ENCODE peak calls at places on chromosomes 7 and 10, in nine cellular contexts. S is A673, C is transverse colon, O is chondrocyte, Q is RWPE1, R is mucosa of descending colon, G is upper lobe of left lung, Z is lower lobe of right lung, I is Calu3. F is an unnamed sample.

GRCh38 chr10:125208854-125209545 is 48.6 kb upstream of the CTBP2 start:
- DNase-seq in S (peak; percentile 16), C (no peak), O (no peak), Q (no peak), R (no peak), G (no peak), Z (no peak), I (no peak), F (no peak)

GRCh38 chr7:40640566-40640965 is 505.8 kb downstream of the SUGCT start:
- DNase-seq in S (no peak), C (no peak), O (no peak), Q (no peak), R (no peak), G (no peak), Z (no peak), I (no peak), F (no peak)

GRCh38 chr7:23680417-23681405 is 712 bp downstream of the FAM221A start:
- DNase-seq in S (peak; percentile 79), C (peak; percentile 83), O (no peak), Q (peak; percentile 41), R (peak; percentile 85), G (peak; percentile 81), Z (peak; percentile 83), I (peak; percentile 89), F (peak; percentile 57)

GRCh38 chr7:84092207-84092606 is 102.4 kb downstream of the SEMA3A start:
- DNase-seq in S (peak; percentile 86), C (no peak), O (no peak), Q (peak; percentile 7), R (no peak), G (no peak), Z (no peak), I (no peak), F (peak; percentile 26)

GRCh38 chr7:131235489-131236317 is 92.0 kb upstream of the MKLN1 start:
- DNase-seq in S (peak; percentile 56), C (peak; percentile 19), O (no peak), Q (peak; percentile 86), R (no peak), G (peak; percentile 58), Z (no peak), I (peak; percentile 85), F (peak; percentile 91)

GRCh38 chr7:47378728-47379395 is 203.0 kb downstream of the TNS3 start:
- DNase-seq in S (no peak), C (peak; percentile 8), O (no peak), Q (no peak), R (no peak), G (no peak), Z (no peak), I (no peak), F (no peak)

GRCh38 chr10:76769587-76769986 is 868.0 kb downstream of the KCNMA1 start:
- DNase-seq in S (no peak), C (no peak), O (no peak), Q (no peak), R (no peak), G (no peak), Z (no peak), I (no peak), F (no peak)

GRCh38 chr7:95126053-95126709 is 198.2 kb downstream of the PON1 start:
- DNase-seq in S (no peak), C (no peak), O (no peak), Q (no peak), R (no peak), G (no peak), Z (no peak), I (no peak), F (no peak)

GRCh38 chr7:70738080-70738479 is 393.9 kb upstream of the GALNT17 start:
- DNase-seq in S (no peak), C (peak; percentile 52), O (no peak), Q (peak; percentile 68), R (no peak), G (peak; percentile 86), Z (no peak), I (no peak), F (no peak)

GRCh38 chr10:48429309-48429708 is 122.8 kb downstream of the MAPK8 start:
- DNase-seq in S (no peak), C (no peak), O (no peak), Q (no peak), R (no peak), G (no peak), Z (no peak), I (no peak), F (no peak)

GRCh38 chr10:8402469-8403074 is 348.1 kb downstream of the GATA3 start:
- DNase-seq in S (peak; percentile 5), C (no peak), O (no peak), Q (no peak), R (no peak), G (no peak), Z (no peak), I (no peak), F (peak; percentile 66)

DNA sequence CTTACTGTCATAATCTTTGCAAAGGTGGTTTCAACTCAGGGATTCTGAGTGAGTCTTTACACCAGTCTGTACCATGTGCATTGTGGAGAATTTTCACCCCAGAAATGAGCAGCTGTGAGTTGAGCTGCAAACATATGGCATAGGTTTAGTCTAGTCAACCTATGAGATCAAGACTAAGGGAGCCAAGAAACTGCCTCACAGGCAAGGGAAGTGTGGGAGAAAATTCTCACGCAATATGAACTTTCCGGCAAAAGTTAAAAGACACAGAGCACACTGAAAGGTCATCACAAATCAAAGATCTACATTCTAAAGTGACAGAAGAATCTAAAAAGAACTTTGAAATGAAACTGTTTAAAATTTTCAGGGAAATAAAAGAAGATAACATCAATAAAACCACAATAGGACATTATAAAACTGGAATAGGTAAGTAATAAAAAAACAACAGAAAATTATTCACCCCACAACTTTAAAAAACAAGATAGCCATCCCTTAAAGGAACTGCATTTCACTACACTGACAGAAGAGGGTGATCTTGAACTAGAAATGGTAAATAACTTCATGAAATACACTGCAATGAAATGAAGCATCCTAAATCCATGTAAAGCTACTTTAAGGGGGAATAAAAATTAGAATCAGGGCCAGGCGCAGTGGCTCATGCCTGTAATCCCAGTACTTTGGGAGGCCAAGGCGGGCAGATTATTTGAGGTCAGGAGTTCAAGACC is 63.5 kb downstream of the LGI1 start:
- DNase-seq in S (peak; percentile 57), C (no peak), O (no peak), Q (peak; percentile 25), R (no peak), G (no peak), Z (no peak), I (no peak), F (no peak)
- TF ChIP-seq CTCF in S (peak; percentile 65), C (peak; percentile 58), O (peak; percentile 81), Q (no peak), R (no peak), G (no peak), Z (peak; percentile 53), I (no peak), F (no peak)

GRCh38 chr10:23535381-23535780 is 96.5 kb downstream of the OTUD1 start:
- DNase-seq in S (peak; percentile 58), C (no peak), O (no peak), Q (no peak), R (no peak), G (no peak), Z (no peak), I (no peak), F (no peak)
- TF ChIP-seq CTCF in S (peak; percentile 51), C (no peak), O (no peak), Q (no peak), R (no peak), G (no peak), Z (no peak), I (peak; percentile 21), F (no peak)

DNA sequence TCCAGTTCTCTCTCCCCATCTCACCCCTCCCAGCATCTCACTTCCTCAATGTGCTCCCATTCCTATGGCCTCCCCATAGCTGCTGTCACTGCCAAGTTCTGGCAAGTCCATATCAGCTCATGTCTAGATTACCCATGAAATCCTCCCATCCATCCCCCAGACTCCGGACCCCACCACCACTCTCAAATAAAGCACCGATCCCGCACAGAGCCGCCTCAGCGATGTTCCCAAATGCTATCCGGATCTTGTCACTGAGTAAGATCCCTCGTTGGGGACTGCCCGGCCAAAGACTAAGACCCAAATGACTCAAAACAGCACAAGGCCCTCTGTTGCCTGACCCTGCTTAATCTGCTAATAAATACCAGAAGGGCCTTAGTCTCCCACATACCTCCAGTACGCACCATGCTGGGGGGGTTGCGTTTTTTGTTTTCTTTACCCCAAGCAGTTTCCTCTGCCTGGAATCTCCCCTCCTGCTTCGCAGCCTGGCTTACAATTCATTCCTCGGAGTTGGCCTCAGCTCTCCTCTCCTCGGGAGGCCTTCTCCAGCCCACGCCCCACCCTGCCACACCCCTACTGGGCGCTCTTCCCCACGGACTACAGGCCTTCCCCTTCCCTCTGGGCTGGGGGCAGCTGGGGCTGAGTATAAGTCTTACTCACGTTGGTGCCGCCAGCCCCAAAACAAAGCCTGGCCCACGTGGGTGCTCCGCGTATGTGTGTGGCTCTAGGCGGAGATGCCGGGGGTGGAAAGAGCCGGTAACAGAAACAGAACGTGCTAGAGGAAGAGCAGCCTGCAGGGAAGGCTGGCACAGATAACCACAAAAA is 1.8 kb upstream of the DUSP5 start:
- DNase-seq in S (peak; percentile 65), C (peak; percentile 46), O (no peak), Q (peak; percentile 80), R (peak; percentile 50), G (peak; percentile 42), Z (peak; percentile 57), I (peak; percentile 48), F (peak; percentile 84)
- TF ChIP-seq CTCF in S (no peak), C (no peak), O (no peak), Q (no peak), R (no peak), G (no peak), Z (no peak), I (no peak), F (no peak)

GRCh38 chr10:46540412-46541016 is 15.9 kb downstream of the GPRIN2 start:
- DNase-seq in S (no peak), C (peak; percentile 15), O (peak; percentile 63), Q (no peak), R (peak; percentile 37), G (peak; percentile 20), Z (peak; percentile 41), I (no peak), F (peak; percentile 0)

GRCh38 chr10:46539596-46540411 is 16.7 kb downstream of the GPRIN2 start:
- DNase-seq in S (no peak), C (peak; percentile 15), O (peak; percentile 42), Q (no peak), R (peak; percentile 44), G (peak; percentile 46), Z (peak; percentile 48), I (peak; percentile 73), F (peak; percentile 1)

GRCh38 chr10:46542567-46543323 is 13.7 kb downstream of the GPRIN2 start:
- DNase-seq in S (no peak), C (peak; percentile 8), O (peak; percentile 90), Q (no peak), R (no peak), G (peak; percentile 20), Z (peak; percentile 45), I (peak; percentile 14), F (peak; percentile 1)

GRCh38 chr10:46541735-46542566 is 14.5 kb downstream of the GPRIN2 start:
- DNase-seq in S (no peak), C (peak; percentile 11), O (peak; percentile 69), Q (no peak), R (no peak), G (peak; percentile 23), Z (peak; percentile 47), I (peak; percentile 6), F (peak; percentile 1)

DNA sequence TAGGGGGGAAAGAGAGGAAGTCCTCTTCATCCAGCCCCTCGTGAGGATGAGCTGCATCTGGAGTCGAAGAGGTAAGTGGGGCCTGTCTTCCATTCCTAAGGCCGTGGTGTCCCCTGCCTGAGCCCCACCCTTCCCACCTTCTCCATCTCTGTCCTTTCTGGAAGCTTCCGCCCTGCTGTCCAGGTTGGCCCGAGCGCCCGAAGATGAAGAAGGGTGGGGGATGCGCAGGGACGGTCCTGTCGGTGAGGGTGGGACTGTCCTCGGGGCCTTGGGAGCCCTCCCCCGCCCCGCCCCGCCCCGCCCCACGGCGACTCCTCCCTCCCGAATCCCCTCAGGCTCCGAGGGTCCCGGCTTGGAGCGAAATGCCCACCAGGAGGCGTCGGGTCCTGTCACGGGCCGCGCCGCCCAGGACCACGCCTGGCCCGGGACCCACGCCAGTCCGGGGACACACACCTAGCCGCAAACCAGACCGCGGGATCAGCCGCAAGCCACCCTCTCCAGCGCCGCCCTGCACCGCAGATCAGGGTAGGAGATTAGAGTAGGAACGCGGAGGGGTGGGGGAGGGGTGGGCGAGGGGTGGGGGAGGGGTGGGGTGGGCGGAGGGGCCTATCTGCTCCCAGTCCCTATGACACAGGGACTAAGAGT is 15.3 kb downstream of the GPRIN2 start:
- DNase-seq in S (peak; percentile 33), C (peak; percentile 60), O (peak; percentile 94), Q (no peak), R (peak; percentile 82), G (peak; percentile 56), Z (peak; percentile 76), I (peak; percentile 55), F (peak; percentile 5)
- TF ChIP-seq CTCF in S (no peak), C (no peak), O (peak; percentile 72), Q (no peak), R (no peak), G (no peak), Z (peak; percentile 36), I (peak; percentile 61), F (no peak)